ENCODE peak calls at places on chromosome 9, in five cellular contexts. C is GM10248; S is NCI-H2107; J is activated T-helper 2 cell treated with anti-CD3 and anti-CD28 coated beads, Interferon-gamma antibody, Interleukin-2, Interleukin-4, amounts not matched to agents 10 μg/mL and 5 μg/mL and 100 μg/mL, durations not matched to agents 14 hours and 24 hours and 36 hours; Y is ecto neural progenitor cell. L is an unnamed sample.

GRCh38 chr9:124783830-124784229 is 6.9 kb downstream of the OLFML2A start:
- DNase-seq in C (no peak), S (no peak), J (no peak), Y (no peak), L (no peak)

GRCh38 chr9:19232830-19233194 is 2.3 kb downstream of the DENND4C start:
- DNase-seq in C (peak; percentile 42), S (no peak), J (no peak), Y (no peak), L (no peak)

GRCh38 chr9:116027096-116027495 is 126.5 kb upstream of the PAPPA start:
- DNase-seq in C (no peak), S (no peak), J (no peak), Y (no peak), L (no peak)

GRCh38 chr9:134634190-134634589 is 7.4 kb upstream of the COL5A1 start:
- DNase-seq in C (no peak), S (no peak), J (no peak), Y (no peak), L (no peak)

GRCh38 chr9:133133680-133134418 is 12.8 kb upstream of the RALGDS start:
- DNase-seq in C (peak; percentile 93), S (peak; percentile 77), J (peak; percentile 90), Y (no peak), L (peak; percentile 82)

GRCh38 chr9:136711751-136712689 is at the start of gene DIPK1B:
- DNase-seq in C (no peak), S (peak; percentile 73), J (no peak), Y (peak; percentile 85), L (peak; percentile 48)

GRCh38 chr9:100219347-100219746 is 120.3 kb downstream of the INVS start:
- DNase-seq in C (peak; percentile 22), S (no peak), J (no peak), Y (no peak), L (no peak)

GRCh38 chr9:123445981-123446610 is 90.1 kb downstream of the CRB2 start:
- DNase-seq in C (no peak), S (no peak), J (no peak), Y (no peak), L (no peak)

GRCh38 chr9:92671323-92671722 is 1.4 kb upstream of the IPPK start:
- DNase-seq in C (no peak), S (no peak), J (no peak), Y (no peak), L (no peak)

GRCh38 chr9:86563350-86563749 is 209.1 kb upstream of the TUT7 start:
- DNase-seq in C (no peak), S (no peak), J (no peak), Y (no peak), L (no peak)

GRCh38 chr9:133634024-133634691 is 2.0 kb upstream of the DBH start:
- DNase-seq in C (no peak), S (peak; percentile 61), J (no peak), Y (peak; percentile 72), L (peak; percentile 67)

GRCh38 chr9:784916-785315 is 56.6 kb upstream of the DMRT1 start:
- DNase-seq in C (no peak), S (no peak), J (no peak), Y (no peak), L (no peak)

GRCh38 chr9:101415578-101415977 is 16.9 kb downstream of the ZNF189 start:
- DNase-seq in C (no peak), S (no peak), J (no peak), Y (no peak), L (no peak)